ENCODE peak calls at places on chromosomes 12 and 14, in six cellular contexts. X, L, Y, M, T and O are unnamed samples.

GRCh38 chr12:121766290-121767039 is 27.0 kb downstream of the RHOF start:
- DNase-seq in Y (no peak), M (peak), L (no peak), X (no peak), T (no peak), O (no peak)

GRCh38 chr12:132153501-132154340 is 9.5 kb downstream of the NOC4L start:
- DNase-seq in L (peak), Y (peak), X (peak), T (peak), M (peak), O (peak)

GRCh38 chr12:25382311-25383106 is 131.8 kb upstream of the KRAS start:
- DNase-seq in Y (no peak), M (no peak), L (no peak), T (no peak), X (no peak), O (no peak)

GRCh38 chr14:99272669-99273024 is 650 bp upstream of the BCL11B start:
- DNase-seq in T (no peak), L (no peak), Y (no peak), M (no peak), X (no peak), O (no peak)

GRCh38 chr14:31229009-31229408 is 21.4 kb upstream of the HECTD1 start:
- DNase-seq in X (no peak), T (no peak), M (no peak), L (no peak), Y (no peak), O (no peak)

GRCh38 chr14:75011356-75012097 is 8.8 kb downstream of the EIF2B2 start:
- DNase-seq in M (no peak), X (no peak), T (no peak), Y (no peak), L (no peak), O (no peak)

GRCh38 chr12:96117460-96117859 is 76.7 kb upstream of the ELK3 start:
- DNase-seq in L (no peak), X (peak), Y (no peak), M (no peak), T (no peak), O (no peak)

GRCh38 chr12:132046561-132046960 is 96.8 kb downstream of the EP400 start:
- DNase-seq in X (no peak), M (no peak), T (no peak), Y (no peak), L (peak), O (no peak)

GRCh38 chr14:95519699-95520098 is 3.2 kb upstream of the SYNE3 start:
- DNase-seq in M (no peak), L (peak), Y (no peak), T (no peak), X (no peak), O (peak)

GRCh38 chr14:92161521-92161920 is 39.8 kb downstream of the CPSF2 start:
- DNase-seq in Y (no peak), T (no peak), L (no peak), M (no peak), X (no peak), O (no peak)

GRCh38 chr14:68612049-68612448 is 180.8 kb downstream of the ZFP36L1 start:
- DNase-seq in X (no peak), M (no peak), Y (no peak), T (no peak), L (no peak), O (no peak)

GRCh38 chr12:109938947-109939346 is 38.9 kb downstream of the TCHP start:
- DNase-seq in T (no peak), X (no peak), M (no peak), L (no peak), Y (no peak), O (no peak)

GRCh38 chr12:110744176-110744575 is 1.5 kb upstream of the PPP1CC start:
- DNase-seq in T (no peak), L (peak), X (peak), Y (no peak), M (no peak), O (no peak)

GRCh38 chr12:75738486-75738885 is 227.1 kb upstream of the KRR1 start:
- DNase-seq in T (no peak), X (no peak), M (no peak), Y (peak), L (no peak), O (no peak)

GRCh38 chr12:24751181-24751580 is 197.7 kb downstream of the BCAT1 start:
- DNase-seq in Y (no peak), X (no peak), L (no peak), M (no peak), T (no peak), O (no peak)

GRCh38 chr14:100440207-100440631 is 117.1 kb downstream of the SLC25A47 start:
- DNase-seq in Y (no peak), T (peak), L (peak), M (peak), X (peak), O (peak)

GRCh38 chr14:89607453-89607852 is 190.4 kb upstream of the FOXN3 start:
- DNase-seq in X (no peak), M (no peak), T (no peak), L (no peak), Y (no peak), O (no peak)

GRCh38 chr12:42603246-42603645 is 13.7 kb upstream of the PRICKLE1 start:
- DNase-seq in X (no peak), T (no peak), L (no peak), M (no peak), Y (no peak), O (no peak)

GRCh38 chr12:53869500-53869899 is 69.1 kb upstream of the HOXC13 start:
- DNase-seq in X (peak), Y (no peak), T (no peak), M (no peak), L (no peak), O (no peak)

GRCh38 chr12:24928131-24928530 is 20.8 kb downstream of the BCAT1 start:
- DNase-seq in T (no peak), L (no peak), Y (no peak), X (no peak), M (no peak), O (no peak)

GRCh38 chr12:107761502-107761904 is 566 bp upstream of the PRDM4 start:
- DNase-seq in T (no peak), L (no peak), M (no peak), Y (no peak), X (no peak), O (no peak)

GRCh38 chr12:18313316-18313715 is 52.0 kb downstream of the PIK3C2G start:
- DNase-seq in X (no peak), Y (no peak), L (no peak), T (no peak), M (no peak), O (no peak)

GRCh38 chr12:38648813-38649212 is 256.6 kb downstream of the CPNE8 start:
- DNase-seq in T (no peak), Y (no peak), M (no peak), L (no peak), X (no peak), O (no peak)

GRCh38 chr12:52217223-52217622 is 15.8 kb upstream of the KRT7 start:
- DNase-seq in L (peak), X (no peak), Y (no peak), T (no peak), M (no peak), O (peak)

GRCh38 chr12:132766380-132767085 is 4.9 kb upstream of the ANKLE2 start:
- DNase-seq in Y (no peak), M (peak), L (no peak), X (no peak), T (no peak), O (peak)

GRCh38 chr14:66772146-66772545 is 264.2 kb downstream of the GPHN start:
- DNase-seq in M (no peak), X (no peak), L (no peak), Y (no peak), T (no peak), O (no peak)

GRCh38 chr12:25615119-25615518 is 62.0 kb upstream of the LMNTD1 start:
- DNase-seq in Y (no peak), X (no peak), L (no peak), T (no peak), M (peak), O (no peak)

GRCh38 chr14:95106966-95107365 is 50.4 kb downstream of the DICER1 start:
- DNase-seq in T (no peak), M (no peak), X (no peak), L (no peak), Y (no peak), O (no peak)

GRCh38 chr12:34604227-34604626 is 581.9 kb downstream of the ALG10 start:
- DNase-seq in X (no peak), L (no peak), Y (no peak), T (no peak), M (no peak), O (no peak)

GRCh38 chr12:105922670-105923102 is 216.1 kb downstream of the NUAK1 start:
- DNase-seq in T (no peak), X (no peak), M (no peak), L (no peak), Y (no peak), O (no peak)

GRCh38 chr12:81296556-81297305 is 218.9 kb downstream of the ACSS3 start:
- DNase-seq in L (no peak), T (no peak), X (no peak), M (no peak), Y (no peak), O (no peak)

GRCh38 chr12:130126023-130126432 is 36.2 kb upstream of the FZD10 start:
- DNase-seq in L (no peak), T (no peak), X (no peak), M (no peak), Y (no peak), O (no peak)

GRCh38 chr12:118763239-118763638 is 218.1 kb upstream of the SRRM4 start:
- DNase-seq in L (no peak), Y (no peak), X (no peak), M (no peak), T (no peak), O (no peak)

GRCh38 chr12:24591079-24591626 is 357.7 kb downstream of the BCAT1 start:
- DNase-seq in Y (no peak), L (no peak), X (no peak), T (no peak), M (no peak), O (no peak)

GRCh38 chr14:20855652-20856291 is 35.4 kb upstream of the RNASE3 start:
- DNase-seq in X (peak), Y (peak), T (peak), M (peak), L (no peak), O (peak)

GRCh38 chr12:53208435-53208834 is 1.4 kb upstream of the ITGB7 start:
- DNase-seq in L (peak), X (no peak), Y (no peak), T (no peak), M (no peak), O (no peak)

GRCh38 chr12:104137175-104137901 is 672 bp downstream of the NFYB start:
- DNase-seq in M (peak), T (no peak), L (peak), Y (peak), X (peak), O (peak)

GRCh38 chr12:108724054-108724889 is 7.0 kb downstream of the CORO1C start:
- DNase-seq in M (peak), L (no peak), X (no peak), Y (no peak), T (no peak), O (no peak)

DNA sequence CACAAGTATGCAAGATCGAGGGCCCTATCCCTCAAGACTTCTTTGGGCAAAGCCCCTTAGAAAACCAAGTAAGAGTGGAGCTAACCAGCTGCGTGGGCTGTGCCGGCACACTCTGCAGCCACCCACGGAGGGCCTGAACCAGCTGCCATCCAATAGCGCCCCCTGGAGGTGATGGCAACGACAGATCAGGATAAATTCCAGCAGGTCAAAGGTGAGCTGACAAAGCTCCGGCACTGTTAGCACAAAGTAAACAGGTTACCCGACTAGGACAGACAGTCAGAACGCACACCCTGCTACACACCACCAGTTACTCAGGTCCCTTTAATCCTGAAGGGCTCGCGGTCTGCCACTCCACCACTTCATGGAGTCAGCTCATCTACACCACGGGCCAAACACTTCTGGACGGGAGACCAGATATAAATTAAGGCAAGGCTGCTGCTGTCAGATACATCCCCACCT is 4.9 kb downstream of the ZBTB39 start:
- DNase-seq in T (peak), Y (no peak), X (peak), M (peak), L (peak), O (peak)
- TF ChIP-seq POLR2AphosphoS5 in T (no peak), Y (no peak), X (no peak), M (no peak), L (no peak), O (peak)

DNA sequence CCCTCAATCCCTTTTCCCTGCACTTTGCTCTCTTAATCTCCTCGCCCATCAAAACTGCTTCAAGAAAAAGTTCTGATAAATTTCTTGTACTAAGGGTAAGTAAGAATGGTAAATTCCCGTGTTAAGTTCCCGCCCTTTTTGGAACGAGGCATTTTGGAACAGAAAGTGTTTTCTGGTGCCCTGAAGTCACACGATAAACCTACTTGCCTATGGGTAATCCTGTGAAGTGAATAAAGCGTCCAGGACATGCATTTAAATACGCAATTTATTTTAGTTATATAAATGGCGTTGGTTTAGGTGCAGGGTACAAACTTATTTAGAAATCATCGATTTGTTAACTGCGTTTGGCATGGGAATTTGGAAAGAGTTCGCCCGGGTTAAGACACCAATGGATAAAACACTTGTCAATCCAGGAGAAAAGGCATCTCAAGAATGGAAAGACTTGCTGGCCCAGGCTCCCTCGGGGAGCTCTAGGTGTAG is 704 bp upstream of the RAP1B start:
- DNase-seq in X (no peak), T (no peak), Y (no peak), M (no peak), L (no peak), O (no peak)
- H3K4me3 ChIP-seq in X (peak), T (peak), Y (peak), M (peak), L (peak), O (peak)

DNA sequence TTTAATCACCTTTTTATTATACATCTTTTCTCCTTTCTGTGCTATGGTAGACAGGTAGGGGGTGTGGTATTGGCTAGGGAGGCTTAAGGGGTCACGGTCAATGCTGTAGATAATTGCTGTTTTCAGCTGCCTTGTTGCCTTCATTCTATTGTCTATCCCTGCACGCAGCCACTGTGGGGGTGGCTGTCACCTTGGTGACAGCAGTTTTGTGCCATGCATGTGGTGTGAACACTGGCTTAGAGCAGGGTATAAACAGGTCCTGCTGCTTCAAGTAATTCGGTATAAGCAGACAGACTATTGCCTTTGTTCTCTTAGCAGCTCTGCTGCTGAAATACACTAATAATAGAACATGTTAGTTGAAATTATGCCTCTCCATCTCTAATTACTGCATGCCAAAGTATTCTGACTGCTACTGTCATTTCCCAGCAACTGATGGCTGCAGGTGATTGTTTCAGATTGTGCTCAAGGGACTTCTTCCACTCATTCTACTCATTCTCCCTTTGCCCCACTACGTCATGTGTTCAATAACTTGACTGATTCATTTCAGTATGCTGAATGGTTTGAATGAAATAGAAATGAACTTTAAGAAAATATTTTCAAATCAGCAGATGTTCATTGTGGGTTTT is 34.6 kb downstream of the PTPRO start:
- DNase-seq in L (no peak), X (no peak), M (no peak), Y (no peak), T (no peak), O (no peak)
- TF ChIP-seq EP300 in L (no peak), X (no peak), M (no peak), Y (no peak), T (no peak), O (no peak)

GRCh38 chr14:52391866-52392600 is 77.9 kb downstream of the PTGER2 start:
- DNase-seq in Y (no peak), L (no peak), T (no peak), X (no peak), M (no peak), O (no peak)
- TF ChIP-seq POLR2AphosphoS5 in Y (no peak), L (no peak), T (no peak), X (no peak), M (no peak), O (no peak)

GRCh38 chr14:102394717-102395378 is 32.1 kb downstream of the TECPR2 start:
- DNase-seq in M (no peak), Y (no peak), L (no peak), X (no peak), T (no peak), O (no peak)
- H3K4me3 ChIP-seq in M (no peak), Y (no peak), L (no peak), X (no peak), T (no peak), O (no peak)

DNA sequence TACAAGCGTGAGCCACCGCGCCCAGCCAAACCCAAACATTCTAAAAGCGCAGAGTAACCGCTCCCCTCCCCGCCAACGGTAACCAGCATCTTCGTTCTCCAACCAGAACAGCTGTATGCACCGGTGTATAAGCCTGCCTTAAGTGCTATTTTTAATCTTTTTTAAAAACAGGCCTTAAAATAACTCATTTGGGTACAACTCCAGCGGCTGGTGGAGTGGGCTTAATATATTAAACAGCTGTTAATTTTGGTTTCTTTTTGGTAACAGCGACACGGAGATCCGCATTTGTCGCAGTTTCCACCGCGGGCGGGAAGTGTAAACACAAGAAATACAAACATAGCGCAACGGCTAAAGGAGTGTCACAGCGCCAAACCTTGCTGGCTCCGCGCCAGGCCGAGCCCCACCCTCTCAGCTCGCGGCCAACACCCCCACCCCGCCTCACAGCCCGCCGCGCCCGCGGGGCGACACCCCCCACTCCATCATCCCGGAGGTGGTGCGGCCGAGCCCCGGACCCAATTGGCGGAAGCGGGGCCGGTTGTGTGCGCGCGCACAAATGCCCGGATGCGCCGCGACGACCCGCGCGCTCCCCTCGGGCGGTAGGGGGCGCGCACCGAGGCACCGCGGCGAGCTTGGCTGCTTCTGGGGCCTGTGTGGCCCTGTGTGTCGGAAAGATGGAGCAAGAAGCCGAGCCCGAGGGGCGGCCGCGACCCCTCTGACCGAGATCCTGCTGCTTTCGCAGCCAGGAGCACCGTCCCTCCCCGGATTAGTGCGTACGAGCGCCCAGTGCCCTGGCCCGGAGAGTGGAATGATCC is at the start of gene MDM2:
- DNase-seq in X (peak), Y (peak), T (peak), L (peak), M (peak), O (peak)
- TF ChIP-seq EP300 in X (no peak), Y (peak), T (no peak), L (no peak), M (peak), O (no peak)

GRCh38 chr14:24339284-24340151 is at the start of gene RIPK3:
- DNase-seq in X (no peak), Y (peak), T (no peak), M (no peak), L (no peak), O (peak)
- TF ChIP-seq POLR2AphosphoS5 in X (no peak), Y (peak), T (no peak), M (no peak), L (no peak), O (no peak)